ENCODE peak calls at places on chromosome X, in seven cellular contexts. H is SK-N-SH, P is nephron progenitor cell, V is OCI-M1, O is A549, J is Calu3, E is NCI-H2171 treated with DMSO at 0.1 percent for 48 hours. B is an unnamed sample.

GRCh38 chrX:39905475-39905889 is 192.3 kb downstream of the BCOR start:
- DNase-seq in H (peak; percentile 34), P (peak; percentile 37), V (no peak), O (no peak), J (peak; percentile 3), E (no peak), B (no peak)

GRCh38 chrX:35046646-35047231 is 104.1 kb downstream of the FAM47B start:
- DNase-seq in H (no peak), P (no peak), V (no peak), O (no peak), J (no peak), E (no peak), B (no peak)

GRCh38 chrX:72115380-72115779 is 16.3 kb downstream of the RTL5 start:
- DNase-seq in H (peak; percentile 83), P (no peak), V (no peak), O (no peak), J (no peak), E (no peak), B (no peak)

GRCh38 chrX:29172880-29173279 is 585.6 kb downstream of the IL1RAPL1 start:
- DNase-seq in H (no peak), P (no peak), V (no peak), O (no peak), J (no peak), E (no peak), B (no peak)

GRCh38 chrX:31420711-31421151 is 348.9 kb upstream of the FTHL17 start:
- DNase-seq in H (no peak), P (no peak), V (no peak), O (no peak), J (no peak), E (no peak), B (no peak)

GRCh38 chrX:10415704-10416001 is 204.7 kb downstream of the MID1 start:
- DNase-seq in H (no peak), P (no peak), V (no peak), O (no peak), J (no peak), E (peak; percentile 45), B (no peak)

GRCh38 chrX:53086464-53086863 is 4.3 kb downstream of the TSPYL2 start:
- DNase-seq in H (no peak), P (no peak), V (no peak), O (no peak), J (no peak), E (no peak), B (peak; percentile 47)

GRCh38 chrX:151702741-151703352 is 7.6 kb downstream of the PRRG3 start:
- DNase-seq in H (no peak), P (no peak), V (no peak), O (no peak), J (no peak), E (no peak), B (no peak)

GRCh38 chrX:139933904-139934303 is 1.1 kb upstream of the ATP11C start:
- DNase-seq in H (no peak), P (no peak), V (no peak), O (peak; percentile 13), J (no peak), E (no peak), B (no peak)

GRCh38 chrX:119887721-119888425 is 7.8 kb upstream of the AKAP14 start:
- DNase-seq in H (peak; percentile 86), P (peak; percentile 75), V (peak; percentile 17), O (peak; percentile 78), J (peak; percentile 87), E (peak; percentile 37), B (peak; percentile 0)

GRCh38 chrX:56397636-56398035 is 165.5 kb downstream of the KLF8 start:
- DNase-seq in H (no peak), P (no peak), V (no peak), O (no peak), J (no peak), E (no peak), B (no peak)

GRCh38 chrX:149830192-149830873 is 48.6 kb downstream of the MAGEA9 start:
- DNase-seq in H (no peak), P (peak; percentile 50), V (no peak), O (no peak), J (no peak), E (no peak), B (no peak)